ENCODE peak calls at places on chromosomes 7 and 10, in five cellular contexts. A is tibial nerve, R is transverse colon, T is HCT116, V is sigmoid colon. N is an unnamed sample.

GRCh38 chr10:32190890-32191491 is 134.8 kb upstream of the KIF5B start:
- DNase-seq in A (no peak), R (no peak), T (peak; percentile 19), V (no peak), N (peak; percentile 59)

GRCh38 chr7:93203496-93203895 is 22.8 kb downstream of the HEPACAM2 start:
- DNase-seq in A (no peak), R (peak; percentile 37), T (no peak), V (no peak), N (no peak)

GRCh38 chr10:128877936-128878335 is 589.1 kb upstream of the MGMT start:
- DNase-seq in A (no peak), R (no peak), T (no peak), V (no peak), N (no peak)

GRCh38 chr10:82969405-82969804 is 1094.4 kb downstream of the NRG3 start:
- DNase-seq in A (no peak), R (no peak), T (no peak), V (no peak), N (peak; percentile 0)

GRCh38 chr10:132987671-132988571 is 45.6 kb upstream of the CFAP46 start:
- DNase-seq in A (no peak), R (no peak), T (no peak), V (no peak), N (no peak)

GRCh38 chr10:111972109-111972508 is 211.5 kb downstream of the GPAM start:
- DNase-seq in A (no peak), R (no peak), T (no peak), V (no peak), N (no peak)

GRCh38 chr10:27252267-27253000 is 11.8 kb upstream of the ACBD5 start:
- DNase-seq in A (no peak), R (peak; percentile 83), T (no peak), V (no peak), N (peak; percentile 82)

GRCh38 chr7:137539111-137539715 is 195.7 kb upstream of the PTN start:
- DNase-seq in A (no peak), R (no peak), T (no peak), V (no peak), N (no peak)

GRCh38 chr10:5446390-5446926 is 34.1 kb downstream of the NET1 start:
- DNase-seq in A (peak; percentile 95), R (peak; percentile 97), T (peak; percentile 52), V (peak; percentile 97), N (peak; percentile 90)

GRCh38 chr7:155947051-155947450 is 134.8 kb upstream of the SHH start:
- DNase-seq in A (no peak), R (no peak), T (no peak), V (no peak), N (no peak)

GRCh38 chr7:46716926-46717325 is 795.9 kb upstream of the IGFBP3 start:
- DNase-seq in A (no peak), R (no peak), T (peak; percentile 15), V (no peak), N (no peak)

GRCh38 chr10:50740351-50740688 is 584 bp downstream of the ASAH2B start:
- DNase-seq in A (no peak), R (peak; percentile 19), T (no peak), V (no peak), N (peak; percentile 34)

GRCh38 chr7:155603858-155604503 is 40.5 kb upstream of the RBM33 start:
- DNase-seq in A (no peak), R (no peak), T (no peak), V (no peak), N (no peak)

GRCh38 chr10:132193907-132194552 is 7.3 kb downstream of the DPYSL4 start:
- DNase-seq in A (no peak), R (no peak), T (no peak), V (no peak), N (peak; percentile 24)

GRCh38 chr10:71359364-71360046 is 37.2 kb upstream of the CDH23 start:
- DNase-seq in A (no peak), R (no peak), T (no peak), V (no peak), N (peak; percentile 52)

GRCh38 chr10:132253092-132253687 is 54.6 kb downstream of the STK32C start:
- DNase-seq in A (no peak), R (no peak), T (no peak), V (no peak), N (no peak)

GRCh38 chr7:114953724-114954123 is 31.8 kb downstream of the MDFIC start:
- DNase-seq in A (no peak), R (no peak), T (no peak), V (no peak), N (no peak)

GRCh38 chr7:100894860-100895700 is 608 bp downstream of the ACHE start:
- DNase-seq in A (no peak), R (peak; percentile 62), T (no peak), V (peak; percentile 76), N (peak; percentile 81)

GRCh38 chr7:17846935-17847334 is 93.4 kb downstream of the SNX13 start:
- DNase-seq in A (no peak), R (no peak), T (no peak), V (no peak), N (no peak)

GRCh38 chr7:50332241-50333176 is 28.0 kb downstream of the IKZF1 start:
- DNase-seq in A (no peak), R (no peak), T (no peak), V (no peak), N (no peak)

GRCh38 chr10:72353028-72353962 is 1.4 kb downstream of the DNAJB12 start:
- DNase-seq in A (no peak), R (no peak), T (no peak), V (no peak), N (peak; percentile 70)

GRCh38 chr10:96721207-96721572 is 876 bp upstream of the PIK3AP1 start:
- DNase-seq in A (no peak), R (no peak), T (no peak), V (no peak), N (no peak)

GRCh38 chr7:28383949-28384348 is 28.4 kb upstream of the CREB5 start:
- DNase-seq in A (no peak), R (no peak), T (no peak), V (no peak), N (no peak)

GRCh38 chr10:22573820-22574569 is 140.4 kb downstream of the PIP4K2A start:
- DNase-seq in A (no peak), R (no peak), T (peak; percentile 32), V (no peak), N (peak; percentile 61)

GRCh38 chr10:24346877-24347505 is 138.1 kb downstream of the KIAA1217 start:
- DNase-seq in A (no peak), R (no peak), T (no peak), V (no peak), N (no peak)

GRCh38 chr7:604038-604883 is 84.6 kb upstream of the PDGFA start:
- DNase-seq in A (peak; percentile 47), R (peak; percentile 82), T (no peak), V (peak; percentile 84), N (peak; percentile 62)

GRCh38 chr10:7411671-7412481 is 1.0 kb upstream of the SFMBT2 start:
- DNase-seq in A (no peak), R (peak; percentile 13), T (no peak), V (no peak), N (peak; percentile 22)

GRCh38 chr10:95469251-95469650 is 91.9 kb downstream of the SORBS1 start:
- DNase-seq in A (no peak), R (no peak), T (no peak), V (no peak), N (no peak)

GRCh38 chr10:95466450-95466849 is 94.7 kb downstream of the SORBS1 start:
- DNase-seq in A (no peak), R (no peak), T (no peak), V (no peak), N (no peak)

GRCh38 chr10:95472304-95473088 is 88.7 kb downstream of the SORBS1 start:
- DNase-seq in A (no peak), R (no peak), T (no peak), V (no peak), N (no peak)

GRCh38 chr10:95467162-95467599 is 94.0 kb downstream of the SORBS1 start:
- DNase-seq in A (no peak), R (peak; percentile 60), T (peak; percentile 37), V (peak; percentile 89), N (peak; percentile 80)

DNA sequence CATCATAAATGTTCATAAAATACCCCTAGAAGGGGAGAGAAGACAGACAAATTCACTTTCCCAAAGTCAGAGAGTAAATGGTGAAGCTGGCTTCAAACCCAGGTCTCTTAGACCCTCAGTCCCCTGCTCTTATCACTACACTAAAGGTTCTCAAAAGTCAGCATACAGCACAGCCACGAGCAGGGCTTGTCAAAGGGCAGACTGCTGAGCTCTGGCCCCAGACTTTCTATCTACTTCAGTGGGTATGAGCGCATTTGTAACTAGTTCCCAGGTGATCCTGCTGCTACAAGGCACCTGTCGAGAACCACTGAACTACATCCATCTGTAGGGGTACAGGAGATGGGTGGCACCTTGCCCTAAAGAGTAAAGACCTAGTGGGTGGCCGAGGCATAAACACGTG is 91.5 kb downstream of the SORBS1 start:
- DNase-seq in A (no peak), R (no peak), T (no peak), V (no peak), N (no peak)
- TF ChIP-seq POLR2A in A (no peak), R (no peak), T (no peak), V (no peak), N (no peak)

GRCh38 chr7:95599069-95599468 is 2.8 kb upstream of the PDK4 start:
- DNase-seq in A (no peak), R (no peak), T (no peak), V (no peak), N (no peak)
- TF ChIP-seq POLR2A in A (no peak), R (no peak), T (no peak), V (no peak), N (no peak)

GRCh38 chr7:108584211-108584610 is 14.5 kb downstream of the DNAJB9 start:
- DNase-seq in A (no peak), R (no peak), T (no peak), V (no peak), N (no peak)
- TF ChIP-seq POLR2A in A (no peak), R (no peak), T (no peak), V (no peak), N (no peak)

GRCh38 chr7:149495785-149496641 is 1.6 kb downstream of the ZNF746 start:
- DNase-seq in A (peak; percentile 33), R (peak; percentile 62), T (no peak), V (peak; percentile 93), N (peak; percentile 81)
- TF ChIP-seq POLR2A in A (no peak), R (no peak), T (no peak), V (no peak), N (peak; percentile 45)

N was measured in erythroblast.